ENCODE peak calls at places on chromosomes 4 and X, in seven cellular contexts. Y is activated CD8-positive, alpha-beta memory T cell treated with anti-CD3 and anti-CD28 coated beads, Interleukin-2, amount 50 U/mL, for 48 hours; S is neuronal stem cell; A is nephron progenitor cell; I is stimulated activated CD4-positive, alpha-beta T cell treated with anti-CD3 and anti-CD28 coated beads, Interleukin-4, amount 100 ng/mL, for 1 hour; H is GM13976; B is stimulated activated naive CD8-positive, alpha-beta T cell treated with anti-CD3 and anti-CD28 coated beads, Interleukin-15, amount 100 ng/mL, for 72 hours. Z is an unnamed sample.

GRCh38 chr4:152778656-152779512 is 646 bp downstream of the TIGD4 start:
- DNase-seq in B (peak), S (no peak), A (peak), I (peak), H (peak), Y (peak), Z (no peak)

GRCh38 chrX:110086162-110086915 is 83.4 kb downstream of the TMEM164 start:
- DNase-seq in B (no peak), S (no peak), A (no peak), I (no peak), Y (no peak), H (no peak), Z (no peak)

GRCh38 chrX:119410027-119410819 is 11.1 kb downstream of the SLC25A43 start:
- DNase-seq in A (no peak), H (no peak), I (no peak), B (no peak), Y (no peak), S (no peak), Z (no peak)

GRCh38 chr4:120440730-120441129 is 374.1 kb upstream of the MAD2L1 start:
- DNase-seq in A (no peak), B (no peak), Y (no peak), S (no peak), H (no peak), I (no peak), Z (no peak)

GRCh38 chr4:174241162-174241561 is 42.3 kb downstream of the FBXO8 start:
- DNase-seq in I (no peak), B (no peak), H (no peak), S (no peak), Y (no peak), A (no peak), Z (no peak)

GRCh38 chrX:22666441-22666840 is 333.3 kb upstream of the DDX53 start:
- DNase-seq in Y (no peak), A (peak), S (no peak), I (no peak), H (peak), B (no peak), Z (no peak)

GRCh38 chr4:73586040-73586439 is 34.2 kb downstream of the RASSF6 start:
- DNase-seq in B (no peak), I (no peak), Y (no peak), H (no peak), A (no peak), S (no peak), Z (no peak)

GRCh38 chr4:141713771-141714445 is 77.5 kb downstream of the IL15 start:
- DNase-seq in H (no peak), I (no peak), A (no peak), S (no peak), B (no peak), Y (no peak), Z (no peak)

GRCh38 chrX:70092247-70092646 is 30.0 kb downstream of the OTUD6A start:
- DNase-seq in Y (no peak), S (no peak), I (no peak), A (no peak), H (no peak), B (no peak), Z (no peak)

GRCh38 chr4:54976682-54977081 is 148.7 kb downstream of the KDR start:
- DNase-seq in Y (no peak), H (no peak), I (no peak), B (no peak), A (no peak), S (no peak), Z (no peak)

GRCh38 chr4:128718793-128719192 is 90.7 kb upstream of the JADE1 start:
- DNase-seq in B (no peak), I (no peak), A (no peak), H (no peak), Y (no peak), S (no peak), Z (no peak)

GRCh38 chrX:44908838-44909237 is 35.9 kb downstream of the KDM6A start:
- DNase-seq in I (no peak), Y (no peak), S (no peak), H (no peak), A (no peak), B (no peak), Z (no peak)

GRCh38 chrX:43809463-43809862 is 72.8 kb downstream of the MAOB start:
- DNase-seq in S (no peak), A (no peak), Y (no peak), H (no peak), I (no peak), B (no peak), Z (no peak)

GRCh38 chr4:81508786-81509574 is 37.3 kb upstream of the RASGEF1B start:
- DNase-seq in I (no peak), Y (no peak), B (no peak), A (no peak), H (no peak), S (no peak), Z (no peak)

GRCh38 chr4:184402239-184402638 is 72.1 kb downstream of the IRF2 start:
- DNase-seq in B (no peak), A (peak), S (peak), H (no peak), Y (no peak), I (no peak), Z (no peak)

GRCh38 chr4:78058591-78059523 is 1.7 kb downstream of the FRAS1 start:
- DNase-seq in Y (peak), H (peak), S (peak), I (no peak), B (no peak), A (peak), Z (peak)

GRCh38 chr4:115360441-115360840 is 247.0 kb upstream of the NDST4 start:
- DNase-seq in I (no peak), H (no peak), B (no peak), A (no peak), S (no peak), Y (no peak), Z (no peak)

GRCh38 chrX:13440166-13440565 is 120.3 kb upstream of the ATXN3L start:
- DNase-seq in B (no peak), A (no peak), Y (no peak), I (no peak), H (no peak), S (no peak), Z (no peak)

Z was measured in retina.